ENCODE peak calls at places on chromosomes 11 and 22, in eight cellular contexts. A is GDM1, Z is astrocyte of the spinal cord, T is nephron progenitor cell, Q is nucleus accumbens, P is NCI-H1436, G is NCI-H1930, X is heart left ventricle. I is an unnamed sample.

GRCh38 chr11:111937859-111938258 is 716 bp downstream of the DIXDC1 start:
- DNase-seq in A (no peak), Z (peak; percentile 26), T (peak; percentile 18), Q (no peak), P (no peak), G (no peak), X (no peak), I (no peak)

GRCh38 chr22:30865656-30866055 is 102.9 kb downstream of the MORC2 start:
- DNase-seq in A (no peak), Z (no peak), T (no peak), Q (no peak), P (no peak), G (no peak), X (no peak), I (no peak)

GRCh38 chr22:37843746-37844089 is 416 bp downstream of the ANKRD54 start:
- DNase-seq in A (peak; percentile 39), Z (no peak), T (no peak), Q (no peak), P (no peak), G (no peak), X (peak; percentile 64), I (no peak)

GRCh38 chr22:31093090-31093850 is 12.2 kb downstream of the SMTN start:
- DNase-seq in A (no peak), Z (no peak), T (no peak), Q (no peak), P (no peak), G (no peak), X (peak; percentile 90), I (no peak)

GRCh38 chr11:70934999-70935768 is 317.2 kb downstream of the SHANK2 start:
- DNase-seq in A (no peak), Z (no peak), T (no peak), Q (no peak), P (no peak), G (no peak), X (no peak), I (no peak)

GRCh38 chr11:128695539-128696221 is 1.8 kb downstream of the FLI1 start:
- DNase-seq in A (peak; percentile 83), Z (peak; percentile 37), T (no peak), Q (no peak), P (no peak), G (no peak), X (peak; percentile 60), I (no peak)

GRCh38 chr11:47104337-47104950 is 72.2 kb downstream of the ARFGAP2 start:
- DNase-seq in A (no peak), Z (peak; percentile 45), T (no peak), Q (no peak), P (no peak), G (no peak), X (no peak), I (no peak)

GRCh38 chr11:82533628-82534353 is 199.9 kb downstream of the FAM181B start:
- DNase-seq in A (no peak), Z (no peak), T (no peak), Q (no peak), P (no peak), G (no peak), X (no peak), I (peak; percentile 84)

GRCh38 chr11:130832571-130833432 is 83.5 kb downstream of the SNX19 start:
- DNase-seq in A (no peak), Z (peak; percentile 51), T (no peak), Q (no peak), P (no peak), G (no peak), X (no peak), I (no peak)

GRCh38 chr22:41656515-41656914 is 32.2 kb downstream of the SNU13 start:
- DNase-seq in A (no peak), Z (no peak), T (no peak), Q (no peak), P (no peak), G (no peak), X (no peak), I (no peak)

GRCh38 chr11:117231637-117232021 is 244 bp downstream of the PCSK7 start:
- DNase-seq in A (no peak), Z (no peak), T (no peak), Q (no peak), P (no peak), G (no peak), X (no peak), I (no peak)

GRCh38 chr22:16963189-16963945 is 44.7 kb downstream of the GAB4 start:
- DNase-seq in A (no peak), Z (no peak), T (no peak), Q (no peak), P (no peak), G (no peak), X (no peak), I (no peak)

GRCh38 chr22:36415415-36416168 is 27.8 kb upstream of the MYH9 start:
- DNase-seq in A (no peak), Z (no peak), T (no peak), Q (no peak), P (no peak), G (no peak), X (no peak), I (no peak)

GRCh38 chr11:74570266-74571061 is 21.9 kb upstream of the POLD3 start:
- DNase-seq in A (peak; percentile 28), Z (peak; percentile 38), T (peak; percentile 46), Q (no peak), P (peak; percentile 38), G (peak; percentile 21), X (peak; percentile 33), I (no peak)

GRCh38 chr11:111454561-111455192 is 57.5 kb downstream of the BTG4 start:
- DNase-seq in A (peak; percentile 52), Z (peak; percentile 60), T (peak; percentile 79), Q (no peak), P (peak; percentile 49), G (peak; percentile 13), X (peak; percentile 44), I (no peak)

GRCh38 chr22:28831140-28832072 is 31.0 kb upstream of the XBP1 start:
- DNase-seq in A (no peak), Z (no peak), T (no peak), Q (no peak), P (no peak), G (no peak), X (no peak), I (no peak)

GRCh38 chr11:97856666-97857065 is 1164.1 kb upstream of the CNTN5 start:
- DNase-seq in A (no peak), Z (no peak), T (no peak), Q (no peak), P (peak; percentile 54), G (peak; percentile 25), X (no peak), I (no peak)

GRCh38 chr11:2775626-2776350 is 76.0 kb upstream of the KCNQ1OT1 start:
- DNase-seq in A (no peak), Z (no peak), T (no peak), Q (no peak), P (no peak), G (no peak), X (peak; percentile 11), I (no peak)

GRCh38 chr11:38411149-38411548 is 1813.1 kb upstream of the RAG2 start:
- DNase-seq in A (no peak), Z (no peak), T (no peak), Q (no peak), P (no peak), G (no peak), X (no peak), I (no peak)

GRCh38 chr11:113952588-113952987 is 22.3 kb upstream of the HTR3A start:
- DNase-seq in A (no peak), Z (no peak), T (no peak), Q (no peak), P (no peak), G (no peak), X (no peak), I (no peak)

GRCh38 chr11:124937336-124937935 is 1.6 kb upstream of the HEPACAM start:
- DNase-seq in A (no peak), Z (no peak), T (no peak), Q (no peak), P (no peak), G (no peak), X (no peak), I (no peak)

GRCh38 chr11:2747236-2748015 is 47.6 kb upstream of the KCNQ1OT1 start:
- DNase-seq in A (no peak), Z (no peak), T (no peak), Q (no peak), P (no peak), G (no peak), X (peak; percentile 18), I (no peak)

GRCh38 chr11:64000026-64000739 is 13.9 kb downstream of the OTUB1 start:
- DNase-seq in A (no peak), Z (peak; percentile 65), T (peak; percentile 79), Q (peak; percentile 33), P (no peak), G (peak; percentile 44), X (peak; percentile 84), I (peak; percentile 49)

GRCh38 chr22:26629988-26630761 is 8.4 kb downstream of the CRYBA4 start:
- DNase-seq in A (no peak), Z (no peak), T (no peak), Q (no peak), P (no peak), G (no peak), X (no peak), I (no peak)

GRCh38 chr11:80082386-80082785 is 641.6 kb upstream of the TENM4 start:
- DNase-seq in A (no peak), Z (no peak), T (no peak), Q (no peak), P (no peak), G (no peak), X (no peak), I (no peak)

GRCh38 chr11:76660533-76661305 is 9.8 kb downstream of the LRRC32 start:
- DNase-seq in A (no peak), Z (no peak), T (no peak), Q (no peak), P (no peak), G (no peak), X (peak; percentile 27), I (no peak)

GRCh38 chr11:34825670-34826383 is 90.4 kb downstream of the APIP start:
- DNase-seq in A (no peak), Z (no peak), T (no peak), Q (no peak), P (no peak), G (no peak), X (no peak), I (no peak)

GRCh38 chr11:134509381-134510068 is 97.5 kb upstream of the B3GAT1 start:
- DNase-seq in A (no peak), Z (no peak), T (no peak), Q (no peak), P (no peak), G (no peak), X (no peak), I (no peak)

GRCh38 chr11:3006505-3007260 is 14.6 kb upstream of the NAP1L4 start:
- DNase-seq in A (no peak), Z (no peak), T (no peak), Q (no peak), P (no peak), G (no peak), X (no peak), I (no peak)

GRCh38 chr11:34630544-34630943 is 9.7 kb downstream of the EHF start:
- DNase-seq in A (no peak), Z (no peak), T (no peak), Q (no peak), P (no peak), G (no peak), X (no peak), I (no peak)

GRCh38 chr22:29707471-29707870 is 12.3 kb upstream of the CABP7 start:
- DNase-seq in A (no peak), Z (no peak), T (no peak), Q (no peak), P (no peak), G (no peak), X (no peak), I (no peak)

GRCh38 chr11:86245369-86246292 is 1.1 kb downstream of the EED start:
- DNase-seq in A (no peak), Z (peak; percentile 18), T (peak; percentile 19), Q (no peak), P (no peak), G (no peak), X (no peak), I (no peak)

GRCh38 chr22:42920101-42920820 is 63.2 kb upstream of the ARFGAP3 start:
- DNase-seq in A (no peak), Z (no peak), T (no peak), Q (no peak), P (no peak), G (no peak), X (no peak), I (no peak)

GRCh38 chr22:46499798-46500174 is 37.6 kb downstream of the CELSR1 start:
- DNase-seq in A (no peak), Z (no peak), T (peak; percentile 41), Q (no peak), P (no peak), G (no peak), X (no peak), I (no peak)

I was measured in NCI-H187.